ENCODE peak calls at places on chromosomes 12 and 14, in ten cellular contexts. C, K, R, Y, A, G, L, M, N and I are unnamed samples.

GRCh38 chr14:104319489-104320241 is 181.3 kb downstream of the KIF26A start:
- DNase-seq in N (no peak), R (no peak), Y (no peak), L (no peak), A (no peak), M (no peak), G (no peak), K (no peak), C (no peak), I (no peak)

GRCh38 chr12:42593781-42594322 is 4.3 kb upstream of the PRICKLE1 start:
- DNase-seq in M (no peak), A (no peak), C (no peak), K (no peak), L (no peak), N (no peak), Y (no peak), R (no peak), G (no peak), I (no peak)

GRCh38 chr12:105773501-105773900 is 365.3 kb downstream of the NUAK1 start:
- DNase-seq in A (no peak), R (no peak), G (no peak), L (no peak), K (no peak), C (peak), Y (no peak), N (no peak), M (no peak), I (no peak)

GRCh38 chr12:103929909-103930786 is at the start of gene HSP90B1:
- DNase-seq in G (peak), L (peak), Y (peak), M (peak), N (peak), C (peak), K (peak), R (peak), A (peak), I (peak)

GRCh38 chr14:90959344-90959743 is 101.1 kb downstream of the RPS6KA5 start:
- DNase-seq in Y (no peak), G (no peak), M (no peak), A (no peak), R (no peak), N (no peak), L (no peak), C (no peak), K (no peak), I (no peak)

GRCh38 chr12:2877959-2878732 is 1.1 kb downstream of the RHNO1 start:
- DNase-seq in L (peak), G (peak), N (no peak), R (no peak), Y (no peak), A (peak), K (no peak), M (peak), C (no peak), I (peak)

GRCh38 chr12:47071241-47071852 is 8.1 kb upstream of the PCED1B start:
- DNase-seq in M (no peak), R (no peak), N (peak), L (no peak), K (no peak), G (no peak), A (no peak), Y (no peak), C (no peak), I (no peak)

GRCh38 chr12:45121224-45121623 is 70.3 kb upstream of the DBX2 start:
- DNase-seq in Y (no peak), R (no peak), G (no peak), N (no peak), A (no peak), L (no peak), C (no peak), M (no peak), K (no peak), I (no peak)

GRCh38 chr14:103501041-103501870 is 21.4 kb downstream of the CKB start:
- DNase-seq in M (no peak), C (peak), Y (no peak), G (peak), A (no peak), R (no peak), L (no peak), N (no peak), K (no peak), I (no peak)

GRCh38 chr12:68477256-68477655 is 133.4 kb upstream of the RAP1B start:
- DNase-seq in N (no peak), R (no peak), Y (no peak), G (no peak), K (no peak), A (no peak), C (no peak), M (no peak), L (no peak), I (no peak)

GRCh38 chr12:26240329-26240815 is 45.0 kb downstream of the SSPN start:
- DNase-seq in L (no peak), K (no peak), R (no peak), Y (no peak), N (no peak), C (peak), G (no peak), M (no peak), A (no peak), I (no peak)

GRCh38 chr14:63473194-63473788 is 69.9 kb downstream of the PPP2R5E start:
- DNase-seq in A (no peak), G (no peak), N (no peak), L (no peak), K (no peak), R (no peak), Y (no peak), C (no peak), M (no peak), I (no peak)

GRCh38 chr12:66708704-66709443 is 30.0 kb upstream of the GRIP1 start:
- DNase-seq in C (no peak), R (no peak), N (no peak), L (no peak), Y (no peak), K (no peak), G (no peak), M (no peak), A (no peak), I (no peak)

GRCh38 chr14:75335588-75335987 is 57.0 kb downstream of the FOS start:
- DNase-seq in N (no peak), K (no peak), M (no peak), A (no peak), R (no peak), L (no peak), C (peak), Y (no peak), G (peak), I (no peak)